ENCODE peak calls at places on chromosomes 13 and 19, in five cellular contexts. H is IMR-90, O is uterus, N is ovary, I is cardiac fibroblast. Y is an unnamed sample.

GRCh38 chr19:28948531-28948930 is 264.4 kb downstream of the UQCRFS1 start:
- DNase-seq in I (no peak), N (no peak), H (no peak), O (no peak), Y (no peak)

GRCh38 chr13:21684576-21684975 is 13.7 kb downstream of the FGF9 start:
- DNase-seq in O (no peak), H (peak), N (no peak), I (no peak), Y (no peak)

GRCh38 chr19:38193445-38193844 is 30.6 kb downstream of the DPF1 start:
- DNase-seq in O (no peak), H (no peak), I (no peak), N (no peak), Y (no peak)

GRCh38 chr19:4015705-4016402 is 8.3 kb downstream of the PIAS4 start:
- DNase-seq in I (no peak), N (peak), H (no peak), O (peak), Y (no peak)

GRCh38 chr13:34255695-34256094 is 437.7 kb downstream of the RFC3 start:
- DNase-seq in N (no peak), H (no peak), I (no peak), O (no peak), Y (no peak)

GRCh38 chr19:7492142-7493055 is 3.6 kb upstream of the PEX11G start:
- DNase-seq in N (no peak), O (no peak), H (no peak), I (peak), Y (no peak)

GRCh38 chr13:44326961-44327360 is 46.7 kb upstream of the SERP2 start:
- DNase-seq in I (no peak), O (no peak), N (no peak), H (no peak), Y (no peak)

GRCh38 chr19:43620061-43621001 is 902 bp upstream of the ZNF428 start:
- DNase-seq in I (no peak), O (no peak), H (no peak), N (peak), Y (no peak)

GRCh38 chr19:6725513-6726231 is 5.2 kb upstream of the C3 start:
- DNase-seq in O (no peak), H (no peak), N (no peak), I (no peak), Y (no peak)

GRCh38 chr13:41554626-41555386 is 97.5 kb downstream of the RGCC start:
- DNase-seq in I (no peak), N (no peak), H (no peak), O (no peak), Y (peak)

GRCh38 chr13:44734204-44734707 is 158.1 kb upstream of the TSC22D1 start:
- DNase-seq in I (peak), H (peak), N (no peak), O (no peak), Y (no peak)

GRCh38 chr13:40895207-40895606 is 105.8 kb downstream of the SLC25A15 start:
- DNase-seq in N (no peak), H (no peak), I (no peak), O (no peak), Y (no peak)

GRCh38 chr13:99218545-99218944 is 17.9 kb downstream of the UBAC2 start:
- DNase-seq in N (no peak), I (no peak), O (no peak), H (peak), Y (no peak)

GRCh38 chr19:2616741-2617392 is 85.6 kb downstream of the GNG7 start:
- DNase-seq in N (no peak), I (no peak), O (no peak), H (no peak), Y (no peak)

GRCh38 chr19:39544201-39544903 is 4.4 kb upstream of the EID2 start:
- DNase-seq in N (no peak), O (no peak), I (peak), H (peak), Y (no peak)

GRCh38 chr19:13574933-13575332 is 68.7 kb upstream of the CACNA1A start:
- DNase-seq in O (no peak), H (peak), I (peak), N (no peak), Y (no peak)

GRCh38 chr13:113947321-113948033 is 26.4 kb downstream of the C13orf46 start:
- DNase-seq in H (peak), N (peak), O (peak), I (peak), Y (no peak)

GRCh38 chr19:2462635-2463421 is 6.1 kb upstream of the LMNB2 start:
- DNase-seq in O (peak), H (peak), N (peak), I (peak), Y (no peak)

GRCh38 chr13:34351134-34351533 is 533.2 kb downstream of the RFC3 start:
- DNase-seq in H (no peak), N (no peak), O (no peak), I (no peak), Y (no peak)

GRCh38 chr19:2089001-2089711 is 7.0 kb downstream of the MOB3A start:
- DNase-seq in H (peak), I (peak), O (no peak), N (no peak), Y (no peak)

GRCh38 chr19:19606021-19606420 is 12.5 kb downstream of the PBX4 start:
- DNase-seq in H (peak), O (no peak), N (no peak), I (no peak), Y (no peak)

GRCh38 chr13:44350775-44351504 is 22.7 kb upstream of the SERP2 start:
- DNase-seq in H (no peak), O (no peak), N (no peak), I (no peak), Y (no peak)

GRCh38 chr19:2087621-2088100 is 8.5 kb downstream of the MOB3A start:
- DNase-seq in N (no peak), H (no peak), I (no peak), O (no peak), Y (no peak)

GRCh38 chr13:31543190-31543589 is 196.1 kb upstream of the RXFP2 start:
- DNase-seq in I (no peak), O (no peak), H (no peak), N (no peak), Y (no peak)

GRCh38 chr19:6997679-6998445 is 23.4 kb downstream of the MBD3L2B start:
- DNase-seq in I (peak), O (no peak), N (no peak), H (no peak), Y (no peak)

GRCh38 chr13:52925221-52925620 is 76.8 kb upstream of the PCDH8 start:
- DNase-seq in H (no peak), O (no peak), I (no peak), N (no peak), Y (no peak)

GRCh38 chr13:23025848-23026608 is 154.8 kb upstream of the SGCG start:
- DNase-seq in I (no peak), H (no peak), O (no peak), N (no peak), Y (no peak)

GRCh38 chr13:91247768-91248167 is 99.7 kb upstream of the MIR17HG start:
- DNase-seq in I (no peak), O (no peak), H (no peak), N (no peak), Y (peak)

DNA sequence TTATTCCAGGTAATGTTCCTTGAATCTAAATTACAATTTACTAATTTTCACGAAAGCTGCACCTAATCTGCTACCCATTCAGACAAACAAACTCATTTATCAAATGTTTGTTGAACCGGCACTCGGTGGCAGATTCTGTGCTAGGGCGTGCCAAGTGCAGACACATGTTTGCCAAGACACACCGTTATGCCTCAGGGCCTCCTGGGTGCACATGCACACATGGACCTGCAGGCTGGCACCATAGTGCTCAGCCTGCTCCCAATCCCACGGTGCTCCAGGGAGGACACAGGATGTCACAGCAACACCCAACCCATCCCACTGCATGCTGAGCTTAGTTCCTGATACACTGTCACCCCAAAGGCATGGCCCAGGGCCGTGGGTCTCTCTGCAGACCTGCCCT is 7.7 kb downstream of the SCGB2B2 start:
- DNase-seq in N (no peak), O (no peak), I (no peak), H (no peak), Y (no peak)
- TF ChIP-seq CTCF in N (no peak), O (no peak), I (no peak), H (no peak), Y (no peak)

GRCh38 chr13:112897603-112897955 is 71.4 kb upstream of the MCF2L start:
- DNase-seq in N (no peak), H (no peak), O (no peak), I (no peak), Y (no peak)
- TF ChIP-seq CTCF in N (no peak), H (no peak), O (no peak), I (no peak), Y (no peak)

DNA sequence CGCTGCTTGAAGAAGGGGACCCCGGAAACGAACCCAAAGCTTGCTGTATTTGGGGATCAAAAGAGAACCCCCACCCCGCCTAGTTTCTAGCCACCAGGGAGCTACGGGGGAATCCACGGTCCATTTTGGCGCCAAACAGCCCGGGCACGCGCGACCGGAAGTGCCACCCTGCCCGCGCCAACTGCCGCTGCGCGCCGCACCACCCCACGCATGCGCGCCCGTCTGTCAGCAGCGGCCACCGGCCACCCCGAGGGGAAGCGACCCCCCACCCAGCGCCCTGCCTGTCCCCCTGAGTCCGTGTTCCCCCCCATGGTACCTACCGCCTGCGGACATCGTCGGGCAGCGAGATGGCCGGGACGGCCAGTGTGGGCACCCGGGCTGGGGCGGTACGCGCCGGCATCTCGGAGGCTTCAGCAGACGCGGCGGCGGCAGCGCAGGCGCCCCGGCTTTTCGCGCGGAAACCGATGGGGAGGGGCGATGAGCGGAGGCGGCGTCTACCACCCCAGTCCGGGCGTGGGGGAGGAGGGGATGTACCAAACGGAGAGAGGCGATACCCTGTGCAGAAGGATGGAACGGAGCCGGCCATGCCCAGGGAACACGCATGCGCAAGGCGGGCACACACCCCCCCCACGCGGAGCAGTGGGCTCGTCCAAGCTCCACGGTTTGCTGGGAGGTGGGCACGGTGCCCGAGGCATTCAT is at the start of gene DNMT1:
- DNase-seq in H (peak), I (peak), N (peak), O (peak), Y (peak)
- TF ChIP-seq CTCF in H (no peak), I (no peak), N (no peak), O (no peak), Y (no peak)

GRCh38 chr19:962683-963385 is 21.3 kb upstream of the WDR18 start:
- DNase-seq in I (no peak), O (no peak), H (no peak), N (no peak), Y (no peak)
- TF ChIP-seq CTCF in I (no peak), O (no peak), H (no peak), N (no peak), Y (no peak)

DNA sequence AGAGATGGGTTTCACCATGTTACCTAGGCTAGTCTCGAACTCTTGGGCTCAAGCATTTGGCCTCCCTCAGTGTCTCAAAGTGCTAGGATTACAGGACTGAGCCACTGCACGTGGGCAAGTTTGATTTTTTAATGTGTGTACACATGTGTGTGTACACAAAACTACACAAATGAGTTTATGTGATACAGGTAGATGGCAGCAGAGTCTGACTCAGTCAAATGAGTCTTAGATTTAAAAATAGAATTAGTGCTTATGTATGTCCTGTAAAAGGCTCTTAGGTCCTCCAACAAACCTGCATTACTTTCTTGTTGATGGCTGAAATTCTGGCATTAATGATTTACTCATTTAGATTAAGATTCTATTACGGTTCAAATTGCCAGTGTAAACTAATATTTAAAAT is 293.7 kb downstream of the PCDH17 start:
- DNase-seq in I (no peak), N (no peak), O (no peak), H (no peak), Y (no peak)
- TF ChIP-seq CTCF in I (no peak), N (no peak), O (no peak), H (no peak), Y (no peak)